ENCODE peak calls at places on chromosomes 2 and 18, in eight cellular contexts. S is astrocyte, Y is OCI-LY7, A is keratinocyte, R is tibial nerve, B is A549, F is neural progenitor cell, N is adrenal gland. P is an unnamed sample. For H3K9me3, the result is how much of the 10 kb centered on the place peaks cover.

GRCh38 chr2:120893874-120894584 is 158.4 kb downstream of the GLI2 start:
- DNase-seq in Y (no peak), A (no peak), F (peak), B (no peak), R (no peak), S (no peak), N (no peak), P (no peak)

GRCh38 chr2:26562811-26563645 is 78.1 kb downstream of the CIB4 start:
- DNase-seq in S (peak), F (no peak), B (no peak), R (peak), Y (no peak), N (no peak), A (no peak), P (peak)

GRCh38 chr2:102514061-102514785 is 41.2 kb downstream of the SLC9A4 start:
- DNase-seq in F (no peak), R (no peak), B (peak), S (peak), N (no peak), A (peak), Y (no peak), P (no peak)

GRCh38 chr2:217868911-217869334 is 133.9 kb downstream of the TNS1 start:
- DNase-seq in Y (no peak), A (no peak), R (no peak), S (peak), B (no peak), F (no peak), N (peak), P (no peak)

GRCh38 chr18:36301884-36302283 is 4.4 kb downstream of the FHOD3 start:
- DNase-seq in B (no peak), N (no peak), A (no peak), S (no peak), R (no peak), F (no peak), Y (no peak), P (no peak)

GRCh38 chr2:201126308-201127127 is 10.6 kb downstream of the CFLAR start:
- DNase-seq in S (peak), B (no peak), R (no peak), F (no peak), Y (peak), A (no peak), N (no peak), P (no peak)

GRCh38 chr18:67710639-67711038 is 194.1 kb upstream of the DSEL start:
- DNase-seq in Y (no peak), S (no peak), F (peak), N (no peak), R (no peak), A (no peak), B (peak), P (no peak)

GRCh38 chr18:2939317-2939716 is 73.6 kb downstream of the LPIN2 start:
- DNase-seq in N (no peak), F (no peak), S (no peak), R (no peak), Y (no peak), B (peak), A (no peak), P (no peak)

GRCh38 chr2:182229288-182229687 is 197.5 kb downstream of the PDE1A start:
- DNase-seq in Y (no peak), N (no peak), B (no peak), S (peak), R (no peak), F (no peak), A (no peak), P (no peak)

GRCh38 chr2:12903272-12903671 is 186.5 kb downstream of the TRIB2 start:
- DNase-seq in S (peak), B (no peak), Y (no peak), A (no peak), F (no peak), N (no peak), R (no peak), P (no peak)

GRCh38 chr2:191631754-191632153 is 46.2 kb upstream of the NABP1 start:
- DNase-seq in R (no peak), N (peak), F (no peak), B (peak), A (no peak), S (no peak), Y (no peak), P (peak)

GRCh38 chr2:238700122-238700457 is 147.8 kb upstream of the TWIST2 start:
- DNase-seq in A (no peak), F (no peak), R (no peak), S (peak), N (peak), Y (no peak), B (no peak), P (no peak)

GRCh38 chr18:7476386-7476785 is 90.7 kb upstream of the PTPRM start:
- DNase-seq in Y (no peak), A (no peak), R (no peak), N (no peak), S (no peak), F (no peak), B (no peak), P (no peak)

GRCh38 chr2:1743396-1744150 is 742 bp downstream of the PXDN start:
- DNase-seq in F (peak), Y (no peak), A (no peak), B (no peak), R (no peak), N (peak), S (peak), P (peak)

GRCh38 chr2:189506514-189506976 is 65.3 kb downstream of the WDR75 start:
- DNase-seq in N (no peak), A (peak), F (no peak), Y (no peak), S (peak), B (peak), R (no peak), P (no peak)

GRCh38 chr2:70767094-70767698 is 804 bp downstream of the ADD2 start:
- DNase-seq in A (no peak), S (no peak), B (peak), R (no peak), F (peak), Y (no peak), N (no peak), P (no peak)

GRCh38 chr2:70768585-70769085 is 635 bp upstream of the ADD2 start:
- DNase-seq in N (no peak), F (no peak), A (no peak), B (no peak), Y (no peak), R (no peak), S (no peak), P (no peak)

GRCh38 chr2:70766357-70767093 is 1.5 kb downstream of the ADD2 start:
- DNase-seq in F (no peak), R (no peak), Y (no peak), N (no peak), S (no peak), B (no peak), A (no peak), P (no peak)

GRCh38 chr2:70769450-70769849 is 1.4 kb upstream of the ADD2 start:
- DNase-seq in N (no peak), S (no peak), B (no peak), Y (no peak), R (no peak), A (no peak), F (no peak), P (no peak)

DNA sequence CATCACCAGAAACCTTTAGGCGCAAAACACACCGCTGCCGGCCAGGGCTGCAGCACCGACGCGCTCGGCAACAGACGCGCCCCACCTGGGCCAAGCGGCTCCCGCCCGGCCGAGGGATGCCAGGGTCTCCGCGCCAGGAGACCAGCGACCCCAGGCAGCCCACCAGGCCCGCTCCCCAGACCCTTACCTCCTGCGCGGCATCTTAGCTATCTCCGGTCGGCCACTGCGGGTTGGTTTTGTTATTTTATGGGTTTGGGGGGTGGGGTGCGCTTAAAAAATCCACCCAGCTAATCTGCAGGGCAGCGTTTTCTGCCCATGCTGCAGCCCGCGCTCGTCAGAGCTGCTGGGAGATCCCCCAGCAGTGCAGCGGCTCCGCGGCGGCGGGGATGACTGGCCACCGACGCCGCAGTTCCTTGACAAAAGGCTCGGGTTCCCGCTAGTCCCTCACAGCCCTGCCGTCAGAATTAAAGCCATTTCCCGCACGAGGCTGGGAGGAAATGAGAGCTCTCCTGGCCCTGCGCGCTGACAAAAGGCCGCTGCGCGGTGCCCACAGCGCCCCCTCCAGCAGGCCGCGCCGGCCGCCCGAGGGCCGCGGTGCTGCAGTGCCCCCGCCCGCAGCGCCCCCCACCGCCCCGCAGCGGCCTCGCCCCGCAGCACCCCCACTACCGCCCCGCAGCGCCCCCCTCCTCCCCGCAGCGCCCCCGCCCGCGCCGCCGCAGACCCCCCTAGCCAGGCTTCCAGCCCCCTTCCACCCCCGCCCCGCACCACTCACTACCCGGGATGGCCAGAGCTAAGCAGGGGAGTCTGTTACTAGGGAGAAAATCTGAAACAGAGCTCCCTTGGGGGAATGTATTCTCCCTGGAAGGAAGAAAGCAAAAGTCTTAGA is at the start of gene ADD2:
- DNase-seq in B (peak), S (peak), R (no peak), F (peak), Y (no peak), N (peak), A (no peak), P (peak)
- TF ChIP-seq CTCF in B (peak), S (peak), R (no peak), F (peak), Y (no peak), N (no peak), A (peak), P (peak)

DNA sequence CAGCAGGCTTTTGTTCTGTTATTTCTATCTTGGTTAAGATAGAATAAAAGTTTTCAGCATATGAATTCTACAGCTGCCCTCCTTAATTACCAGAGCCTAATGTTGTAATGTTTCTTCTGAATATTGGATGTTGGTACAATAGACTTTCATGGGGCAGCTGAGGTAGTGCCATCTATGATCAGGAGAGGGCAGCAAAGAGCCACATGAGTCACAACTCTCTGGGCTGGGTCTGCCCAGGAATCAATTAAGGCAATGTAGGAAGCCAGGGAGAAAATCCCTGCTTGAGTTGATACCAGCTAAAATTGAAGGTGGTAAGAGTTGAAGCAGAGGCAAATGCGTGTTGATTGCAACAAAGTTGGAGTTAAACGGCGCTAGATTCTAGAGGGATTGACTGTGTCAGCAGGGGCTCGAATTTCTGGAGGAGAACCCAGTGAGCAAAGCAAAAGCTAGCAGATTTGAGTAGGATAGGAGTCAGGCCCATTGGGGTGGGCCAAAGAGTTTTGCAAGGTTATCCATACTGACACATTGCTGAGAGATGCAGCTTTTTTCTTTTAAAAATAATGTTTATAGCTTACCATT is 10.6 kb upstream of the MC5R start:
- DNase-seq in F (peak), N (peak), S (peak), A (no peak), B (peak), Y (peak), R (peak), P (no peak)
- H3K9me3 ChIP-seq in F (under half), N (under half), S (under half), A (under half), B (under half), Y (under half), R (under half), P (under half)

GRCh38 chr2:44389895-44390294 is 28.1 kb downstream of the CAMKMT start:
- DNase-seq in F (no peak), B (no peak), S (no peak), A (no peak), N (no peak), R (no peak), Y (no peak), P (no peak)
- TF ChIP-seq CTCF in F (peak), B (no peak), S (no peak), A (no peak), N (no peak), R (no peak), Y (peak), P (no peak)

DNA sequence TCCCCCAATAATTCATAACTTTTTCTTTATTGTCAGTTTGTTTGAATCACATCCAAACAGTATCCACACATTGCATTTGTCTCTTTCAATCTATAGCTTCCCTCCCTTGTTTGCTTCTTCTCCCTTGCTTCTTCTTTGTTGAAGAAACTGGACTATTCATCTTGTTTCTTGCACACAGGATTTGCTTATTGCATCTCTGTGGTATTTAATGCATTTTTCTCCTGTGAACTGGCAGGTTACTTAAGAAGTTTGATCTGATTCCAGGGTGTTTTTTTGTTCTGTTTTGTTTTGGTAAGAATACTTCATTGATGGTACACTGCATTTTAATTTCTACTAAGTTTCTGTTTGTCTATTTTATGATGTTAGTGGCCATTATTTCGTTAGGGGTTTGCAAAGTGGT is 166.8 kb downstream of the CAMKMT start:
- DNase-seq in Y (no peak), B (no peak), N (no peak), S (peak), R (no peak), F (no peak), A (no peak), P (no peak)
- H3K9me3 ChIP-seq in Y (under half), B (under half), N (under half), S (under half), R (under half), F (under half), A (under half), P (under half)

GRCh38 chr2:96604104-96604503 is 34.0 kb downstream of the KANSL3 start:
- DNase-seq in F (peak), A (no peak), S (no peak), R (no peak), B (peak), N (no peak), Y (peak), P (no peak)
- TF ChIP-seq CTCF in F (peak), A (peak), S (peak), R (no peak), B (no peak), N (no peak), Y (peak), P (no peak)

P was measured in psoas muscle.